ENCODE peak calls at places on chromosomes 6 and 20, in seven cellular contexts. P, W, K, X, F, M and Q are unnamed samples.

GRCh38 chr6:113894712-113895674 is 37.8 kb downstream of the MARCKS start:
- DNase-seq in P (no peak), W (no peak), K (no peak), X (peak), F (no peak), M (no peak), Q (no peak)

GRCh38 chr20:59680148-59680650 is 75.9 kb downstream of the PHACTR3 start:
- DNase-seq in P (no peak), W (no peak), K (no peak), X (no peak), F (no peak), M (no peak), Q (no peak)

GRCh38 chr20:33670715-33671499 is 3.3 kb downstream of the NECAB3 start:
- DNase-seq in P (no peak), W (no peak), K (no peak), X (no peak), F (no peak), M (no peak), Q (no peak)

GRCh38 chr20:1840865-1841553 is 54.2 kb upstream of the SIRPA start:
- DNase-seq in P (no peak), W (peak), K (no peak), X (peak), F (no peak), M (peak), Q (no peak)

GRCh38 chr20:47792021-47792618 is 6.8 kb upstream of the SULF2 start:
- DNase-seq in P (peak), W (no peak), K (no peak), X (peak), F (no peak), M (peak), Q (no peak)

GRCh38 chr6:30804333-30804732 is 60.0 kb upstream of the IER3 start:
- DNase-seq in P (no peak), W (no peak), K (no peak), X (no peak), F (no peak), M (no peak), Q (no peak)

GRCh38 chr6:131946992-131947955 is 3.9 kb downstream of the CCN2 start:
- DNase-seq in P (peak), W (no peak), K (no peak), X (peak), F (peak), M (peak), Q (no peak)

GRCh38 chr20:13296070-13296469 is 75.0 kb downstream of the ISM1 start:
- DNase-seq in P (no peak), W (no peak), K (no peak), X (no peak), F (no peak), M (no peak), Q (no peak)

GRCh38 chr20:35661908-35662307 is 2.8 kb downstream of the CPNE1 start:
- DNase-seq in P (no peak), W (no peak), K (no peak), X (no peak), F (no peak), M (no peak), Q (no peak)

GRCh38 chr6:45658958-45659357 is 281.2 kb upstream of the SUPT3H start:
- DNase-seq in P (no peak), W (no peak), K (no peak), X (no peak), F (no peak), M (no peak), Q (no peak)

GRCh38 chr6:5105146-5105545 is 20.0 kb downstream of the PPP1R3G start:
- DNase-seq in P (no peak), W (no peak), K (no peak), X (no peak), F (no peak), M (no peak), Q (no peak)

GRCh38 chr20:37986873-37987601 is 46.2 kb downstream of the TTI1 start:
- DNase-seq in P (no peak), W (no peak), K (no peak), X (peak), F (no peak), M (peak), Q (peak)

GRCh38 chr20:14727485-14728170 is 390.2 kb upstream of the FLRT3 start:
- DNase-seq in P (no peak), W (no peak), K (no peak), X (no peak), F (no peak), M (no peak), Q (no peak)

DNA sequence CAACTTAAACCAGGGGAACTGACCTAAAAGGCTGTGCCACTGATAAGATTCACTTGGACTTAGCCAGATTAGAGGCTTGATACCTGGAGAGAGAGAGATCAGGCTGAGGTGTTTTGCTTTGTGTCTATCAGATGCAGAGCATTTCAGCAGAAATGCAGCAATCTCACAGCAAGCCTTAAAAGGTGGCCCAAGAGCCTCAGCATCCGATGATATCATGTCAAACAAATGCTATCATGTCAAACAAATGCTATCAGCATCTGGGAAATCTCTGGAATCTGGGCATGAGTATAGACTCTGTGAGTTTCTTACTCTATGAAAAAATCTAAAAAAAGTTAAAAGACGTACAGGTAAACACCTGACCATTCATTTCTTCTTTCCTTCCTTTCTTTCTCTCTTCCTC is 718.9 kb downstream of the EYS start:
- DNase-seq in P (no peak), W (no peak), K (no peak), X (peak), F (peak), M (peak), Q (no peak)
- H3K27ac ChIP-seq in P (peak), W (no peak), K (no peak), X (no peak), F (peak), M (no peak), Q (no peak)

GRCh38 chr6:72217626-72218025 is 331.3 kb downstream of the RIMS1 start:
- DNase-seq in P (no peak), W (no peak), K (no peak), X (no peak), F (no peak), M (no peak), Q (no peak)
- H3K23ac ChIP-seq in P (no peak), W (no peak), K (no peak), X (no peak), F (no peak), M (no peak), Q (no peak)

DNA sequence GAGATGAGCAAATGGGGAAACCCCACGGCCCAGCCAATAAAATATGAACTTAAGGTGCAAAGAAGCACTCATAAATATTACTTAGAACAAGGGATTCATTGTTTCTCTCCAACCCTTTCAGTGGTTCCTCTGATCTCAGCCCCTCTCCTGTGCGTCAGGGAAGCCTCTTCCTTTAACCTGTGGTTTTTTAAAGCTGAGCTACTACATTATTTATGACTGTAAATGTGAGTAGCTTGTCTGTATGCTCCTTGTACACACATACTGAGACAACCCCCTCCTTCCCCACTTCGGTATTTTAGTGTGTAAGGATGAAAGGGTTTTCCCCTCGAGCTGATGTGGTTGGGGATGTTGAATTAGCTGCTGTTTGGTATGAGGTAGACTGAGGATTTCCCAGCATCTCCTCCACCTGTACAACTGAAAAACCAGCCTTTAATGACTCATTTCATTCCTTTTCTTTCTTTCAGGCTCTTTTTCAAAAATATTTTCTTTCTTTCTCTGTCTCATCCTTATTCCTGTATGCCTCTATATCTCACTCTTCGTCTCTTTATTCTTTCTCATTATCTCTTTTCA is 6.4 kb downstream of the BMP5 start:
- DNase-seq in P (peak), W (no peak), K (no peak), X (peak), F (no peak), M (no peak), Q (no peak)
- H3K27ac ChIP-seq in P (peak), W (no peak), K (no peak), X (no peak), F (no peak), M (no peak), Q (no peak)

DNA sequence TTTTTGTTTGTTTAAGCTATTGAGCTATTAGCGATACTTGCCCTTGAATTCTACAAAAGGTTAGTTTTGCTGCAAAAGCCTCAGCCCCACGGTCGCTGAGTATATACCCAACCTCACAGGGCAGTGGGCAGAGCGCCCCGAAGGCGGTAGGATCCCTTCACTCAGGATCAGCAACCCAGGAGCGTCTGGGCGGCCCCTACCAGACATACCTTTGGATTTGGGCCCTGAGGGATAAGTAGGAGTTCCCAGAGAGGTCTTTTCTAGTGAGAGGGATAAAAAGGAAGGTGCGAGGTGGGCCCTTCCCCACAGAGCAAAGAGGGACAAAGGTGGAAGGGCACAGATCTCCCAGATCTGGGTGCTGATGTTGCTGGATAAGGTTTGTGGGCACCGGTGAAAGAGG is 6.1 kb downstream of the SASH1 start:
- DNase-seq in P (no peak), W (no peak), K (no peak), X (no peak), F (peak), M (peak), Q (no peak)
- H3K23ac ChIP-seq in P (no peak), W (no peak), K (no peak), X (no peak), F (no peak), M (no peak), Q (no peak)